ENCODE peak calls at places on chromosomes 7 and 10, in nine cellular contexts. One of them, this sample, is unnamed.

GRCh38 chr7:34916267-34916666 is 121.0 kb downstream of the DPY19L1 start:
- DNase-seq in NCI-H1417 treated with DMSO at 0.1 percent for 48 hours: no peak
- DNase-seq in activated T-helper 9 cell treated with anti-CD3 and anti-CD28 coated beads, Interleukin-2, amount 50 U/mL, for 16 hours: no peak
- DNase-seq in stimulated activated naive CD8-positive, alpha-beta T cell treated with anti-CD3 and anti-CD28 coated beads, Interleukin-15, Interleukin-2, amounts not matched to agents 100 U/mL and 50 U/mL, for 24 hours: no peak
- DNase-seq in NCI-H460: no peak
- DNase-seq in NCI-H2029: no peak
- DNase-seq in activated T-cell treated with anti-CD3 and anti-CD28 coated beads, Interleukin-2, amount 50 U/mL, for 4 hours: no peak
- DNase-seq in fibroblast of the conjunctiva: no peak
- DNase-seq in GM04503: no peak
- DNase-seq in this sample: no peak

GRCh38 chr7:28458732-28459131 is 46.4 kb downstream of the CREB5 start:
- DNase-seq in NCI-H460: no peak
- DNase-seq in NCI-H1417 treated with DMSO at 0.1 percent for 48 hours: no peak
- DNase-seq in stimulated activated naive CD8-positive, alpha-beta T cell treated with anti-CD3 and anti-CD28 coated beads, Interleukin-15, Interleukin-2, amounts not matched to agents 100 U/mL and 50 U/mL, for 24 hours: no peak
- DNase-seq in activated T-cell treated with anti-CD3 and anti-CD28 coated beads, Interleukin-2, amount 50 U/mL, for 4 hours: no peak
- DNase-seq in NCI-H2029: no peak
- DNase-seq in activated T-helper 9 cell treated with anti-CD3 and anti-CD28 coated beads, Interleukin-2, amount 50 U/mL, for 16 hours: no peak
- DNase-seq in GM04503: no peak
- DNase-seq in fibroblast of the conjunctiva: peak
- DNase-seq in this sample: no peak

GRCh38 chr10:86190291-86190690 is 176.3 kb downstream of the GRID1 start:
- DNase-seq in NCI-H460: no peak
- DNase-seq in activated T-helper 9 cell treated with anti-CD3 and anti-CD28 coated beads, Interleukin-2, amount 50 U/mL, for 16 hours: no peak
- DNase-seq in NCI-H2029: no peak
- DNase-seq in stimulated activated naive CD8-positive, alpha-beta T cell treated with anti-CD3 and anti-CD28 coated beads, Interleukin-15, Interleukin-2, amounts not matched to agents 100 U/mL and 50 U/mL, for 24 hours: no peak
- DNase-seq in activated T-cell treated with anti-CD3 and anti-CD28 coated beads, Interleukin-2, amount 50 U/mL, for 4 hours: no peak
- DNase-seq in NCI-H1417 treated with DMSO at 0.1 percent for 48 hours: no peak
- DNase-seq in fibroblast of the conjunctiva: no peak
- DNase-seq in GM04503: no peak
- DNase-seq in this sample: no peak

GRCh38 chr7:127252736-127253288 is at the start of gene GRM8:
- DNase-seq in stimulated activated naive CD8-positive, alpha-beta T cell treated with anti-CD3 and anti-CD28 coated beads, Interleukin-15, Interleukin-2, amounts not matched to agents 100 U/mL and 50 U/mL, for 24 hours: peak
- DNase-seq in GM04503: no peak
- DNase-seq in activated T-cell treated with anti-CD3 and anti-CD28 coated beads, Interleukin-2, amount 50 U/mL, for 4 hours: peak
- DNase-seq in activated T-helper 9 cell treated with anti-CD3 and anti-CD28 coated beads, Interleukin-2, amount 50 U/mL, for 16 hours: no peak
- DNase-seq in fibroblast of the conjunctiva: no peak
- DNase-seq in NCI-H460: no peak
- DNase-seq in NCI-H1417 treated with DMSO at 0.1 percent for 48 hours: peak
- DNase-seq in NCI-H2029: peak
- DNase-seq in this sample: no peak

GRCh38 chr7:4519819-4520520 is 162.1 kb upstream of the FOXK1 start:
- DNase-seq in NCI-H460: no peak
- DNase-seq in GM04503: no peak
- DNase-seq in NCI-H1417 treated with DMSO at 0.1 percent for 48 hours: no peak
- DNase-seq in activated T-helper 9 cell treated with anti-CD3 and anti-CD28 coated beads, Interleukin-2, amount 50 U/mL, for 16 hours: no peak
- DNase-seq in stimulated activated naive CD8-positive, alpha-beta T cell treated with anti-CD3 and anti-CD28 coated beads, Interleukin-15, Interleukin-2, amounts not matched to agents 100 U/mL and 50 U/mL, for 24 hours: no peak
- DNase-seq in activated T-cell treated with anti-CD3 and anti-CD28 coated beads, Interleukin-2, amount 50 U/mL, for 4 hours: no peak
- DNase-seq in fibroblast of the conjunctiva: no peak
- DNase-seq in NCI-H2029: no peak
- DNase-seq in this sample: no peak

GRCh38 chr7:114459574-114459973 is 45.0 kb downstream of the FOXP2 start:
- DNase-seq in activated T-helper 9 cell treated with anti-CD3 and anti-CD28 coated beads, Interleukin-2, amount 50 U/mL, for 16 hours: no peak
- DNase-seq in GM04503: no peak
- DNase-seq in activated T-cell treated with anti-CD3 and anti-CD28 coated beads, Interleukin-2, amount 50 U/mL, for 4 hours: no peak
- DNase-seq in NCI-H2029: no peak
- DNase-seq in stimulated activated naive CD8-positive, alpha-beta T cell treated with anti-CD3 and anti-CD28 coated beads, Interleukin-15, Interleukin-2, amounts not matched to agents 100 U/mL and 50 U/mL, for 24 hours: no peak
- DNase-seq in NCI-H460: no peak
- DNase-seq in fibroblast of the conjunctiva: no peak
- DNase-seq in NCI-H1417 treated with DMSO at 0.1 percent for 48 hours: no peak
- DNase-seq in this sample: no peak

GRCh38 chr10:75508239-75508813 is 76.9 kb downstream of the LRMDA start:
- DNase-seq in NCI-H2029: no peak
- DNase-seq in activated T-cell treated with anti-CD3 and anti-CD28 coated beads, Interleukin-2, amount 50 U/mL, for 4 hours: no peak
- DNase-seq in activated T-helper 9 cell treated with anti-CD3 and anti-CD28 coated beads, Interleukin-2, amount 50 U/mL, for 16 hours: no peak
- DNase-seq in stimulated activated naive CD8-positive, alpha-beta T cell treated with anti-CD3 and anti-CD28 coated beads, Interleukin-15, Interleukin-2, amounts not matched to agents 100 U/mL and 50 U/mL, for 24 hours: no peak
- DNase-seq in fibroblast of the conjunctiva: no peak
- DNase-seq in NCI-H1417 treated with DMSO at 0.1 percent for 48 hours: no peak
- DNase-seq in NCI-H460: no peak
- DNase-seq in GM04503: peak
- DNase-seq in this sample: no peak

GRCh38 chr10:120221873-120222485 is 235.0 kb upstream of the PLPP4 start:
- DNase-seq in NCI-H460: peak
- DNase-seq in activated T-cell treated with anti-CD3 and anti-CD28 coated beads, Interleukin-2, amount 50 U/mL, for 4 hours: no peak
- DNase-seq in NCI-H1417 treated with DMSO at 0.1 percent for 48 hours: no peak
- DNase-seq in fibroblast of the conjunctiva: no peak
- DNase-seq in stimulated activated naive CD8-positive, alpha-beta T cell treated with anti-CD3 and anti-CD28 coated beads, Interleukin-15, Interleukin-2, amounts not matched to agents 100 U/mL and 50 U/mL, for 24 hours: peak
- DNase-seq in GM04503: peak
- DNase-seq in activated T-helper 9 cell treated with anti-CD3 and anti-CD28 coated beads, Interleukin-2, amount 50 U/mL, for 16 hours: no peak
- DNase-seq in NCI-H2029: no peak
- DNase-seq in this sample: peak

GRCh38 chr10:60944159-60944909 is at the start of gene RHOBTB1:
- DNase-seq in NCI-H1417 treated with DMSO at 0.1 percent for 48 hours: no peak
- DNase-seq in GM04503: no peak
- DNase-seq in stimulated activated naive CD8-positive, alpha-beta T cell treated with anti-CD3 and anti-CD28 coated beads, Interleukin-15, Interleukin-2, amounts not matched to agents 100 U/mL and 50 U/mL, for 24 hours: peak
- DNase-seq in NCI-H460: peak
- DNase-seq in NCI-H2029: peak
- DNase-seq in activated T-cell treated with anti-CD3 and anti-CD28 coated beads, Interleukin-2, amount 50 U/mL, for 4 hours: no peak
- DNase-seq in fibroblast of the conjunctiva: peak
- DNase-seq in activated T-helper 9 cell treated with anti-CD3 and anti-CD28 coated beads, Interleukin-2, amount 50 U/mL, for 16 hours: no peak
- DNase-seq in this sample: no peak

GRCh38 chr10:43901744-43902504 is 253.2 kb upstream of the ZNF32 start:
- DNase-seq in GM04503: no peak
- DNase-seq in activated T-cell treated with anti-CD3 and anti-CD28 coated beads, Interleukin-2, amount 50 U/mL, for 4 hours: no peak
- DNase-seq in stimulated activated naive CD8-positive, alpha-beta T cell treated with anti-CD3 and anti-CD28 coated beads, Interleukin-15, Interleukin-2, amounts not matched to agents 100 U/mL and 50 U/mL, for 24 hours: no peak
- DNase-seq in NCI-H2029: no peak
- DNase-seq in NCI-H1417 treated with DMSO at 0.1 percent for 48 hours: no peak
- DNase-seq in activated T-helper 9 cell treated with anti-CD3 and anti-CD28 coated beads, Interleukin-2, amount 50 U/mL, for 16 hours: no peak
- DNase-seq in fibroblast of the conjunctiva: no peak
- DNase-seq in NCI-H460: no peak
- DNase-seq in this sample: no peak

GRCh38 chr10:63464402-63465292 is 1.1 kb downstream of the JMJD1C start:
- DNase-seq in activated T-helper 9 cell treated with anti-CD3 and anti-CD28 coated beads, Interleukin-2, amount 50 U/mL, for 16 hours: peak
- DNase-seq in fibroblast of the conjunctiva: no peak
- DNase-seq in NCI-H1417 treated with DMSO at 0.1 percent for 48 hours: no peak
- DNase-seq in stimulated activated naive CD8-positive, alpha-beta T cell treated with anti-CD3 and anti-CD28 coated beads, Interleukin-15, Interleukin-2, amounts not matched to agents 100 U/mL and 50 U/mL, for 24 hours: no peak
- DNase-seq in GM04503: no peak
- DNase-seq in activated T-cell treated with anti-CD3 and anti-CD28 coated beads, Interleukin-2, amount 50 U/mL, for 4 hours: no peak
- DNase-seq in NCI-H460: no peak
- DNase-seq in NCI-H2029: no peak
- DNase-seq in this sample: no peak

GRCh38 chr7:44984478-44984758 is 5.6 kb upstream of the MYO1G start:
- DNase-seq in GM04503: no peak
- DNase-seq in activated T-helper 9 cell treated with anti-CD3 and anti-CD28 coated beads, Interleukin-2, amount 50 U/mL, for 16 hours: no peak
- DNase-seq in activated T-cell treated with anti-CD3 and anti-CD28 coated beads, Interleukin-2, amount 50 U/mL, for 4 hours: no peak
- DNase-seq in NCI-H460: no peak
- DNase-seq in NCI-H1417 treated with DMSO at 0.1 percent for 48 hours: no peak
- DNase-seq in stimulated activated naive CD8-positive, alpha-beta T cell treated with anti-CD3 and anti-CD28 coated beads, Interleukin-15, Interleukin-2, amounts not matched to agents 100 U/mL and 50 U/mL, for 24 hours: peak
- DNase-seq in fibroblast of the conjunctiva: no peak
- DNase-seq in NCI-H2029: no peak
- DNase-seq in this sample: no peak

GRCh38 chr10:110483633-110484032 is 14.1 kb upstream of the DUSP5 start:
- DNase-seq in NCI-H1417 treated with DMSO at 0.1 percent for 48 hours: no peak
- DNase-seq in activated T-cell treated with anti-CD3 and anti-CD28 coated beads, Interleukin-2, amount 50 U/mL, for 4 hours: no peak
- DNase-seq in GM04503: no peak
- DNase-seq in NCI-H2029: no peak
- DNase-seq in NCI-H460: no peak
- DNase-seq in activated T-helper 9 cell treated with anti-CD3 and anti-CD28 coated beads, Interleukin-2, amount 50 U/mL, for 16 hours: no peak
- DNase-seq in fibroblast of the conjunctiva: no peak
- DNase-seq in stimulated activated naive CD8-positive, alpha-beta T cell treated with anti-CD3 and anti-CD28 coated beads, Interleukin-15, Interleukin-2, amounts not matched to agents 100 U/mL and 50 U/mL, for 24 hours: no peak
- DNase-seq in this sample: no peak

GRCh38 chr10:112585052-112585451 is 138.0 kb downstream of the VTI1A start:
- DNase-seq in stimulated activated naive CD8-positive, alpha-beta T cell treated with anti-CD3 and anti-CD28 coated beads, Interleukin-15, Interleukin-2, amounts not matched to agents 100 U/mL and 50 U/mL, for 24 hours: no peak
- DNase-seq in fibroblast of the conjunctiva: peak
- DNase-seq in activated T-helper 9 cell treated with anti-CD3 and anti-CD28 coated beads, Interleukin-2, amount 50 U/mL, for 16 hours: no peak
- DNase-seq in NCI-H1417 treated with DMSO at 0.1 percent for 48 hours: no peak
- DNase-seq in NCI-H2029: no peak
- DNase-seq in activated T-cell treated with anti-CD3 and anti-CD28 coated beads, Interleukin-2, amount 50 U/mL, for 4 hours: no peak
- DNase-seq in NCI-H460: peak
- DNase-seq in GM04503: no peak
- DNase-seq in this sample: no peak

GRCh38 chr10:88118769-88119559 is 255.5 kb downstream of the PTEN start:
- DNase-seq in GM04503: no peak
- DNase-seq in NCI-H2029: no peak
- DNase-seq in NCI-H460: no peak
- DNase-seq in fibroblast of the conjunctiva: no peak
- DNase-seq in stimulated activated naive CD8-positive, alpha-beta T cell treated with anti-CD3 and anti-CD28 coated beads, Interleukin-15, Interleukin-2, amounts not matched to agents 100 U/mL and 50 U/mL, for 24 hours: no peak
- DNase-seq in activated T-helper 9 cell treated with anti-CD3 and anti-CD28 coated beads, Interleukin-2, amount 50 U/mL, for 16 hours: no peak
- DNase-seq in NCI-H1417 treated with DMSO at 0.1 percent for 48 hours: no peak
- DNase-seq in activated T-cell treated with anti-CD3 and anti-CD28 coated beads, Interleukin-2, amount 50 U/mL, for 4 hours: no peak
- DNase-seq in this sample: no peak

GRCh38 chr7:105656922-105657521 is 75.7 kb upstream of the EFCAB10 start:
- DNase-seq in NCI-H1417 treated with DMSO at 0.1 percent for 48 hours: no peak
- DNase-seq in activated T-helper 9 cell treated with anti-CD3 and anti-CD28 coated beads, Interleukin-2, amount 50 U/mL, for 16 hours: peak
- DNase-seq in GM04503: no peak
- DNase-seq in activated T-cell treated with anti-CD3 and anti-CD28 coated beads, Interleukin-2, amount 50 U/mL, for 4 hours: peak
- DNase-seq in stimulated activated naive CD8-positive, alpha-beta T cell treated with anti-CD3 and anti-CD28 coated beads, Interleukin-15, Interleukin-2, amounts not matched to agents 100 U/mL and 50 U/mL, for 24 hours: peak
- DNase-seq in fibroblast of the conjunctiva: no peak
- DNase-seq in NCI-H460: peak
- DNase-seq in NCI-H2029: peak
- DNase-seq in this sample: no peak

GRCh38 chr7:42691030-42691639 is 220.7 kb downstream of the C7orf25 start:
- DNase-seq in activated T-helper 9 cell treated with anti-CD3 and anti-CD28 coated beads, Interleukin-2, amount 50 U/mL, for 16 hours: no peak
- DNase-seq in fibroblast of the conjunctiva: peak
- DNase-seq in activated T-cell treated with anti-CD3 and anti-CD28 coated beads, Interleukin-2, amount 50 U/mL, for 4 hours: no peak
- DNase-seq in NCI-H2029: no peak
- DNase-seq in stimulated activated naive CD8-positive, alpha-beta T cell treated with anti-CD3 and anti-CD28 coated beads, Interleukin-15, Interleukin-2, amounts not matched to agents 100 U/mL and 50 U/mL, for 24 hours: no peak
- DNase-seq in NCI-H1417 treated with DMSO at 0.1 percent for 48 hours: no peak
- DNase-seq in GM04503: peak
- DNase-seq in NCI-H460: peak
- DNase-seq in this sample: no peak

GRCh38 chr10:119957451-119957850 is 64.9 kb downstream of the SEC23IP start:
- DNase-seq in activated T-helper 9 cell treated with anti-CD3 and anti-CD28 coated beads, Interleukin-2, amount 50 U/mL, for 16 hours: no peak
- DNase-seq in GM04503: no peak
- DNase-seq in stimulated activated naive CD8-positive, alpha-beta T cell treated with anti-CD3 and anti-CD28 coated beads, Interleukin-15, Interleukin-2, amounts not matched to agents 100 U/mL and 50 U/mL, for 24 hours: no peak
- DNase-seq in activated T-cell treated with anti-CD3 and anti-CD28 coated beads, Interleukin-2, amount 50 U/mL, for 4 hours: no peak
- DNase-seq in fibroblast of the conjunctiva: no peak
- DNase-seq in NCI-H1417 treated with DMSO at 0.1 percent for 48 hours: no peak
- DNase-seq in NCI-H2029: no peak
- DNase-seq in NCI-H460: no peak
- DNase-seq in this sample: no peak

GRCh38 chr10:76961841-76962240 is 675.8 kb downstream of the KCNMA1 start:
- DNase-seq in NCI-H460: no peak
- DNase-seq in fibroblast of the conjunctiva: no peak
- DNase-seq in NCI-H1417 treated with DMSO at 0.1 percent for 48 hours: no peak
- DNase-seq in activated T-cell treated with anti-CD3 and anti-CD28 coated beads, Interleukin-2, amount 50 U/mL, for 4 hours: no peak
- DNase-seq in stimulated activated naive CD8-positive, alpha-beta T cell treated with anti-CD3 and anti-CD28 coated beads, Interleukin-15, Interleukin-2, amounts not matched to agents 100 U/mL and 50 U/mL, for 24 hours: no peak
- DNase-seq in GM04503: no peak
- DNase-seq in NCI-H2029: no peak
- DNase-seq in activated T-helper 9 cell treated with anti-CD3 and anti-CD28 coated beads, Interleukin-2, amount 50 U/mL, for 16 hours: no peak
- DNase-seq in this sample: no peak

GRCh38 chr10:132166216-132166950 is 20.4 kb upstream of the DPYSL4 start:
- DNase-seq in NCI-H2029: no peak
- DNase-seq in NCI-H460: no peak
- DNase-seq in stimulated activated naive CD8-positive, alpha-beta T cell treated with anti-CD3 and anti-CD28 coated beads, Interleukin-15, Interleukin-2, amounts not matched to agents 100 U/mL and 50 U/mL, for 24 hours: no peak
- DNase-seq in activated T-helper 9 cell treated with anti-CD3 and anti-CD28 coated beads, Interleukin-2, amount 50 U/mL, for 16 hours: no peak
- DNase-seq in activated T-cell treated with anti-CD3 and anti-CD28 coated beads, Interleukin-2, amount 50 U/mL, for 4 hours: no peak
- DNase-seq in fibroblast of the conjunctiva: no peak
- DNase-seq in NCI-H1417 treated with DMSO at 0.1 percent for 48 hours: no peak
- DNase-seq in GM04503: no peak
- DNase-seq in this sample: no peak